ENCODE peak calls at places on chromosome 19, in nine cellular contexts. M is stimulated activated CD4-positive, alpha-beta T cell treated with anti-CD3 and anti-CD28 coated beads, Interleukin-4, amount 100 ng/mL, for 48 hours; S is PC-3; E is AG09319; Q is fibroblast of the aortic adventitia; X is psoas muscle; B is T1000; U is EH; Z is stimulated activated CD8-positive, alpha-beta memory T cell treated with anti-CD3 and anti-CD28 coated beads, Interleukin-15, amount 100 ng/mL, for 1 hour. D is an unnamed sample.

GRCh38 chr19:41690801-41691065 is 2.7 kb upstream of the CEACAM7 start:
- DNase-seq in M (no peak), S (no peak), E (no peak), Q (no peak), X (no peak), B (no peak), U (no peak), Z (no peak), D (no peak)

GRCh38 chr19:11356676-11357550 is 1.7 kb downstream of the PLPPR2 start:
- DNase-seq in M (no peak), S (no peak), E (no peak), Q (no peak), X (no peak), B (no peak), U (no peak), Z (no peak), D (no peak)

GRCh38 chr19:14383898-14384669 is 2.8 kb downstream of the ADGRE5 start:
- DNase-seq in M (no peak), S (peak; percentile 56), E (no peak), Q (peak; percentile 44), X (peak; percentile 68), B (peak; percentile 36), U (peak; percentile 75), Z (no peak), D (peak; percentile 70)

GRCh38 chr19:47186337-47187022 is 44.5 kb downstream of the BBC3 start:
- DNase-seq in M (peak; percentile 67), S (no peak), E (no peak), Q (no peak), X (no peak), B (no peak), U (no peak), Z (peak; percentile 38), D (peak; percentile 87)

GRCh38 chr19:57242821-57243220 is 2.4 kb downstream of the ZNF805 start:
- DNase-seq in M (no peak), S (no peak), E (no peak), Q (no peak), X (no peak), B (no peak), U (no peak), Z (no peak), D (no peak)

GRCh38 chr19:42023121-42023942 is 29.3 kb upstream of the ATP1A3 start:
- DNase-seq in M (peak; percentile 21), S (peak; percentile 23), E (no peak), Q (no peak), X (peak; percentile 34), B (no peak), U (peak; percentile 38), Z (no peak), D (peak; percentile 50)

GRCh38 chr19:52331757-52332156 is 4.3 kb upstream of the ZNF610 start:
- DNase-seq in M (no peak), S (no peak), E (no peak), Q (peak; percentile 4), X (no peak), B (no peak), U (no peak), Z (no peak), D (no peak)

GRCh38 chr19:47176627-47177090 is 46.0 kb downstream of the SAE1 start:
- DNase-seq in M (no peak), S (no peak), E (peak; percentile 75), Q (peak; percentile 96), X (no peak), B (no peak), U (peak; percentile 97), Z (no peak), D (no peak)

GRCh38 chr19:7122701-7123100 is 53.2 kb downstream of the ZNF557 start:
- DNase-seq in M (no peak), S (no peak), E (no peak), Q (no peak), X (no peak), B (no peak), U (no peak), Z (no peak), D (no peak)

GRCh38 chr19:2436926-2437325 is 9.5 kb upstream of the TIMM13 start:
- DNase-seq in M (no peak), S (no peak), E (no peak), Q (no peak), X (no peak), B (no peak), U (no peak), Z (no peak), D (no peak)

GRCh38 chr19:30378701-30379100 is 6.5 kb downstream of the ZNF536 start:
- DNase-seq in M (no peak), S (no peak), E (no peak), Q (no peak), X (no peak), B (no peak), U (no peak), Z (no peak), D (no peak)

GRCh38 chr19:49658139-49658517 is 7.5 kb downstream of the IRF3 start:
- DNase-seq in M (no peak), S (no peak), E (no peak), Q (no peak), X (no peak), B (no peak), U (no peak), Z (no peak), D (no peak)

GRCh38 chr19:7370546-7370945 is 21.8 kb downstream of the ARHGEF18 start:
- DNase-seq in M (no peak), S (no peak), E (no peak), Q (no peak), X (no peak), B (no peak), U (no peak), Z (no peak), D (no peak)

GRCh38 chr19:7617735-7618134 is 11.6 kb downstream of the XAB2 start:
- DNase-seq in M (no peak), S (no peak), E (no peak), Q (no peak), X (no peak), B (no peak), U (no peak), Z (no peak), D (no peak)

GRCh38 chr19:15293751-15294505 is 38.4 kb downstream of the BRD4 start:
- DNase-seq in M (no peak), S (no peak), E (no peak), Q (peak; percentile 67), X (no peak), B (no peak), U (peak; percentile 55), Z (no peak), D (no peak)

GRCh38 chr19:5392476-5392875 is 51.9 kb upstream of the PTPRS start:
- DNase-seq in M (no peak), S (no peak), E (no peak), Q (no peak), X (no peak), B (no peak), U (no peak), Z (no peak), D (no peak)

GRCh38 chr19:19354007-19354406 is 33.4 kb downstream of the MAU2 start:
- DNase-seq in M (no peak), S (no peak), E (no peak), Q (no peak), X (no peak), B (no peak), U (no peak), Z (no peak), D (no peak)

GRCh38 chr19:10836478-10837325 is 690 bp upstream of the TMED1 start:
- DNase-seq in M (peak; percentile 82), S (no peak), E (peak; percentile 65), Q (no peak), X (peak; percentile 96), B (peak; percentile 92), U (no peak), Z (peak; percentile 57), D (peak; percentile 89)

GRCh38 chr19:5305163-5305562 is 35.4 kb downstream of the PTPRS start:
- DNase-seq in M (no peak), S (no peak), E (no peak), Q (no peak), X (no peak), B (no peak), U (no peak), Z (no peak), D (no peak)

GRCh38 chr19:10508707-10509106 is 5.6 kb upstream of the KEAP1 start:
- DNase-seq in M (no peak), S (peak; percentile 68), E (no peak), Q (no peak), X (no peak), B (no peak), U (no peak), Z (no peak), D (no peak)

GRCh38 chr19:39297931-39298634 is 1.9 kb downstream of the IFNL1 start:
- DNase-seq in M (peak; percentile 13), S (no peak), E (no peak), Q (no peak), X (peak; percentile 55), B (no peak), U (no peak), Z (peak; percentile 38), D (no peak)

GRCh38 chr19:49387936-49388372 is at the start of gene KASH5:
- DNase-seq in M (peak; percentile 91), S (peak; percentile 42), E (no peak), Q (no peak), X (peak; percentile 92), B (peak; percentile 68), U (no peak), Z (peak; percentile 75), D (peak; percentile 81)

GRCh38 chr19:32397736-32398135 is 7.8 kb upstream of the DPY19L3 start:
- DNase-seq in M (no peak), S (peak; percentile 58), E (peak; percentile 57), Q (peak; percentile 82), X (no peak), B (peak; percentile 17), U (peak; percentile 89), Z (no peak), D (no peak)

GRCh38 chr19:38649305-38650179 is 2.1 kb downstream of the ACTN4 start:
- DNase-seq in M (no peak), S (peak; percentile 80), E (no peak), Q (peak; percentile 41), X (peak; percentile 70), B (no peak), U (peak; percentile 61), Z (no peak), D (no peak)

GRCh38 chr19:45444318-45445041 is 20.8 kb upstream of the ERCC1 start:
- DNase-seq in M (peak; percentile 55), S (peak; percentile 75), E (peak; percentile 63), Q (peak; percentile 64), X (peak; percentile 97), B (peak; percentile 72), U (peak; percentile 86), Z (no peak), D (peak; percentile 92)

D was measured in GM10248.